ENCODE peak calls at places on chromosome 2, in nine cellular contexts. P is GM12892, U is sigmoid colon, F is prostate gland, J is K562, O is H1, B is GM23338, C is breast epithelium, D is stomach. G is an unnamed sample.

GRCh38 chr2:205411558-205411957 is 270.7 kb upstream of the NRP2 start:
- DNase-seq in P (no peak), U (no peak), F (no peak), J (no peak), O (no peak), B (no peak), C (no peak), D (peak), G (no peak)

GRCh38 chr2:179354739-179355537 is 90.3 kb upstream of the SESTD1 start:
- DNase-seq in P (no peak), U (no peak), F (no peak), J (no peak), O (no peak), B (no peak), C (no peak), D (no peak), G (no peak)

GRCh38 chr2:235570256-235570655 is 76.4 kb downstream of the AGAP1 start:
- DNase-seq in P (no peak), U (no peak), F (no peak), J (no peak), O (no peak), B (no peak), C (no peak), D (no peak), G (no peak)

GRCh38 chr2:200649724-200650123 is 63.9 kb downstream of the AOX1 start:
- DNase-seq in P (no peak), U (no peak), F (no peak), J (no peak), O (no peak), B (no peak), C (no peak), D (no peak), G (no peak)

GRCh38 chr2:187360286-187360685 is 87.8 kb downstream of the CALCRL start:
- DNase-seq in P (no peak), U (no peak), F (no peak), J (no peak), O (no peak), B (no peak), C (no peak), D (no peak), G (no peak)

GRCh38 chr2:180254872-180255271 is 247.8 kb upstream of the CWC22 start:
- DNase-seq in P (no peak), U (no peak), F (no peak), J (no peak), O (no peak), B (no peak), C (no peak), D (no peak), G (no peak)

GRCh38 chr2:174963437-174964400 is 41.5 kb downstream of the CHN1 start:
- DNase-seq in P (no peak), U (no peak), F (no peak), J (no peak), O (no peak), B (no peak), C (no peak), D (no peak), G (no peak)

GRCh38 chr2:228768818-228769217 is 502.3 kb downstream of the PID1 start:
- DNase-seq in P (no peak), U (no peak), F (no peak), J (no peak), O (no peak), B (no peak), C (no peak), D (no peak), G (no peak)

GRCh38 chr2:68811364-68811763 is 59.8 kb downstream of the BMP10 start:
- DNase-seq in P (no peak), U (no peak), F (no peak), J (no peak), O (peak), B (no peak), C (no peak), D (no peak), G (no peak)

GRCh38 chr2:121283670-121284245 is 1.2 kb downstream of the TFCP2L1 start:
- DNase-seq in P (no peak), U (no peak), F (no peak), J (no peak), O (no peak), B (no peak), C (peak), D (no peak), G (no peak)

GRCh38 chr2:205930209-205930608 is 155.8 kb downstream of the INO80D start:
- DNase-seq in P (no peak), U (no peak), F (no peak), J (no peak), O (no peak), B (peak), C (no peak), D (no peak), G (no peak)

GRCh38 chr2:76197842-76198448 is 487.2 kb upstream of the GCFC2 start:
- DNase-seq in P (no peak), U (peak), F (peak), J (peak), O (peak), B (peak), C (peak), D (peak), G (no peak)

GRCh38 chr2:36362291-36362690 is 6.7 kb downstream of the CRIM1 start:
- DNase-seq in P (no peak), U (no peak), F (no peak), J (no peak), O (no peak), B (no peak), C (no peak), D (no peak), G (no peak)

GRCh38 chr2:119292226-119292625 is 68.6 kb downstream of the STEAP3 start:
- DNase-seq in P (no peak), U (no peak), F (no peak), J (no peak), O (no peak), B (no peak), C (no peak), D (no peak), G (no peak)

GRCh38 chr2:202494300-202494699 is 118.2 kb downstream of the BMPR2 start:
- DNase-seq in P (no peak), U (no peak), F (peak), J (no peak), O (no peak), B (peak), C (peak), D (no peak), G (no peak)

GRCh38 chr2:233059797-233060499 is at the start of gene INPP5D:
- DNase-seq in P (peak), U (peak), F (no peak), J (no peak), O (no peak), B (no peak), C (peak), D (peak), G (peak)

GRCh38 chr2:42969231-42970150 is 177.1 kb upstream of the HAAO start:
- DNase-seq in P (no peak), U (peak), F (no peak), J (no peak), O (no peak), B (no peak), C (no peak), D (no peak), G (no peak)

GRCh38 chr2:99619211-99619610 is 129.4 kb upstream of the REV1 start:
- DNase-seq in P (no peak), U (no peak), F (no peak), J (no peak), O (no peak), B (no peak), C (no peak), D (no peak), G (no peak)

GRCh38 chr2:191836853-191837769 is 9.8 kb downstream of the CAVIN2 start:
- DNase-seq in P (no peak), U (no peak), F (no peak), J (peak), O (no peak), B (no peak), C (no peak), D (no peak), G (no peak)

GRCh38 chr2:50636462-50636861 is 395.5 kb downstream of the NRXN1 start:
- DNase-seq in P (no peak), U (no peak), F (no peak), J (no peak), O (no peak), B (peak), C (no peak), D (no peak), G (no peak)

GRCh38 chr2:227818569-227819397 is 5.1 kb downstream of the CCL20 start:
- DNase-seq in P (no peak), U (peak), F (no peak), J (no peak), O (no peak), B (no peak), C (no peak), D (peak), G (no peak)

GRCh38 chr2:137348301-137348700 is 583.0 kb downstream of the THSD7B start:
- DNase-seq in P (no peak), U (no peak), F (no peak), J (no peak), O (no peak), B (no peak), C (no peak), D (no peak), G (no peak)

GRCh38 chr2:23293063-23293462 is 91.9 kb upstream of the KLHL29 start:
- DNase-seq in P (no peak), U (no peak), F (peak), J (no peak), O (no peak), B (no peak), C (no peak), D (no peak), G (no peak)

GRCh38 chr2:152348388-152348787 is 13.4 kb downstream of the FMNL2 start:
- DNase-seq in P (no peak), U (no peak), F (no peak), J (no peak), O (no peak), B (no peak), C (no peak), D (no peak), G (no peak)

GRCh38 chr2:109489296-109489695 is 124.5 kb downstream of the SEPTIN10 start:
- DNase-seq in P (no peak), U (no peak), F (no peak), J (no peak), O (no peak), B (no peak), C (no peak), D (no peak), G (no peak)

GRCh38 chr2:53768233-53768542 is 584 bp downstream of the CHAC2 start:
- DNase-seq in P (no peak), U (no peak), F (peak), J (peak), O (no peak), B (peak), C (no peak), D (no peak), G (no peak)

GRCh38 chr2:12087175-12087574 is 340.7 kb downstream of the LPIN1 start:
- DNase-seq in P (no peak), U (no peak), F (no peak), J (no peak), O (no peak), B (no peak), C (no peak), D (no peak), G (no peak)

GRCh38 chr2:241692448-241692847 is 5.8 kb upstream of the DTYMK start:
- DNase-seq in P (no peak), U (no peak), F (no peak), J (no peak), O (no peak), B (no peak), C (no peak), D (no peak), G (no peak)

GRCh38 chr2:119290859-119291587 is 67.4 kb downstream of the STEAP3 start:
- DNase-seq in P (no peak), U (peak), F (peak), J (peak), O (peak), B (peak), C (peak), D (peak), G (peak)

GRCh38 chr2:222361787-222362186 is 62.6 kb upstream of the SGPP2 start:
- DNase-seq in P (no peak), U (no peak), F (no peak), J (no peak), O (no peak), B (no peak), C (no peak), D (no peak), G (no peak)

GRCh38 chr2:222360997-222361396 is 62.2 kb upstream of the PAX3 start:
- DNase-seq in P (no peak), U (no peak), F (no peak), J (no peak), O (no peak), B (no peak), C (no peak), D (no peak), G (no peak)

GRCh38 chr2:222357930-222358329 is 59.1 kb upstream of the PAX3 start:
- DNase-seq in P (no peak), U (no peak), F (no peak), J (no peak), O (no peak), B (no peak), C (no peak), D (no peak), G (no peak)

GRCh38 chr2:222360146-222360545 is 61.3 kb upstream of the PAX3 start:
- DNase-seq in P (no peak), U (no peak), F (no peak), J (no peak), O (no peak), B (no peak), C (no peak), D (no peak), G (no peak)

GRCh38 chr2:222358876-222359275 is 60.1 kb upstream of the PAX3 start:
- DNase-seq in P (no peak), U (no peak), F (no peak), J (no peak), O (no peak), B (no peak), C (no peak), D (no peak), G (no peak)
- TF ChIP-seq POLR2AphosphoS5 in P (no peak), U (no peak), F (no peak), J (no peak), O (no peak), B (no peak), C (no peak), D (no peak), G (no peak)

GRCh38 chr2:145547620-145548019 is 1027.7 kb upstream of the ZEB2 start:
- DNase-seq in P (no peak), U (no peak), F (no peak), J (no peak), O (no peak), B (no peak), C (no peak), D (no peak), G (no peak)

GRCh38 chr2:145541028-145541427 is 1021.1 kb upstream of the ZEB2 start:
- DNase-seq in P (no peak), U (no peak), F (no peak), J (no peak), O (no peak), B (no peak), C (no peak), D (no peak), G (no peak)

GRCh38 chr2:145543155-145543554 is 1023.2 kb upstream of the ZEB2 start:
- DNase-seq in P (no peak), U (no peak), F (no peak), J (no peak), O (no peak), B (no peak), C (no peak), D (no peak), G (no peak)

GRCh38 chr2:145546091-145546490 is 1026.2 kb upstream of the ZEB2 start:
- DNase-seq in P (no peak), U (no peak), F (no peak), J (no peak), O (no peak), B (no peak), C (no peak), D (no peak), G (no peak)

DNA sequence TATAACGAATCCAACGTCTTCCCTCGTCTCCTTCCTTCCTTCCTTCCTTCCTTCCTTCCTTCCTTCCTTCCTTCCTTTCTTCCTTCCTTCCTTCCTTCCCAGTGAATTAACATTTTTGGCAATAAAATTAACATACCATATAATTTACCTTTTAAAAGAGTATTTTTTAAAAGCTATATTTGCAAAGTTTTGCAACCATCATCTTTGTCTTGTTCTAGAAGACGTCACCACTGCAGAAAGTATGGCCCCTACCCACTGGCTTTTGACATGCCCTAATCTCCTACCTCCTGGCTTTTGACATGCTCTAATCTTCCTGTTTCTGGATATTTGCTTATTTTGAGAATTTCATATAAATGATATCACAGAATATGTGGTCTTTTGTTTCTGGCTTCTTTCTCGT is 1023.9 kb upstream of the ZEB2 start:
- DNase-seq in P (no peak), U (no peak), F (no peak), J (no peak), O (no peak), B (no peak), C (no peak), D (no peak), G (no peak)
- TF ChIP-seq POLR2AphosphoS5 in P (no peak), U (no peak), F (no peak), J (no peak), O (no peak), B (no peak), C (no peak), D (no peak), G (no peak)

DNA sequence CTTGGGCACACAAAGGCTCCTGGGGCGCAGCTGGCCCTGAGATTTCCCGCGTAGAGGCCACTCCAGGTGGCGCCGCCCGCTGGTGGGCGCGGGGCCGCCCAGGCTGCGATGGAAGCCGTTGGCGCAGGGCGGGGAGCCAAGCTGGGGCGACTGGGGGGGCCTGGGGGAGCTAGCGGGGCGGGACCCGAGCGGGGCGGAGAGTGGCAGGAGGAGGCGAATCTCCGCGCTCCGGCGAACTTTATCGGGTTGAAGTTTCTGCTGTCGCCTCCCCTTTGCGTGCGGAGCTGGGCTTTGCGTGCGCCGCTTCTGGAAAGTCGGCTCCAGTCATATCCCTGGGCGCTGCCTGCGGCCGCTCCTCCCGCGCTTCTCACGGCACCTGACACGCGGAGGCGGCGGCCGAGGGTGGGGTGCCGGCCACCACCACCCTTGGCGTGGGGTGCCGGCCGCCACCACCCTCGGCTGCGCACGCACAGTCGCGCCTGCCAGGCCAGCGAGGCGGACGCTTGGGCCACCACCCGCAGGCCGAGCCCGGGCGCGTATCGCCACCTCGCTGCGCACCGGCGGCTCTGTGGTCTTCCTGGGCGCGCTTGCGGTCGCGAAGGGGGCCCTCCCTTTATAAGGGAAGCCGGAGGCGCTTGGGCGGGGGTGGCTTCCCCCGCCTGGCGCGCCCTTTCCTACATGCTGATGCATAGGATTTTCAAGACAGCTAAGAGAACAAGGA is 919 bp upstream of the CYP1B1 start:
- DNase-seq in P (peak), U (peak), F (peak), J (no peak), O (no peak), B (peak), C (peak), D (peak), G (peak)
- TF ChIP-seq POLR2AphosphoS5 in P (peak), U (peak), F (no peak), J (no peak), O (no peak), B (peak), C (peak), D (peak), G (peak)

GRCh38 chr2:162749456-162749855 is 89.1 kb downstream of the KCNH7 start:
- DNase-seq in P (no peak), U (no peak), F (no peak), J (no peak), O (no peak), B (no peak), C (no peak), D (no peak), G (no peak)
- TF ChIP-seq POLR2AphosphoS5 in P (no peak), U (no peak), F (no peak), J (no peak), O (no peak), B (no peak), C (no peak), D (no peak), G (no peak)

GRCh38 chr2:20213651-20214565 is 11.0 kb downstream of the SDC1 start:
- DNase-seq in P (no peak), U (no peak), F (peak), J (no peak), O (no peak), B (no peak), C (no peak), D (no peak), G (no peak)
- TF ChIP-seq POLR2AphosphoS5 in P (no peak), U (no peak), F (peak), J (no peak), O (no peak), B (no peak), C (peak), D (no peak), G (no peak)

GRCh38 chr2:237304763-237305514 is 109.0 kb downstream of the COL6A3 start:
- DNase-seq in P (no peak), U (no peak), F (no peak), J (no peak), O (no peak), B (no peak), C (no peak), D (no peak), G (no peak)
- TF ChIP-seq POLR2AphosphoS5 in P (no peak), U (no peak), F (no peak), J (no peak), O (no peak), B (no peak), C (no peak), D (no peak), G (no peak)

GRCh38 chr2:61690078-61690477 is 151.9 kb upstream of the XPO1 start:
- DNase-seq in P (no peak), U (no peak), F (no peak), J (no peak), O (no peak), B (no peak), C (no peak), D (no peak), G (no peak)

GRCh38 chr2:61689526-61689925 is 151.4 kb upstream of the XPO1 start:
- DNase-seq in P (no peak), U (no peak), F (no peak), J (no peak), O (no peak), B (no peak), C (no peak), D (no peak), G (no peak)

GRCh38 chr2:61700465-61700864 is 153.4 kb downstream of the FAM161A start:
- DNase-seq in P (no peak), U (no peak), F (no peak), J (no peak), O (peak), B (no peak), C (no peak), D (no peak), G (no peak)

GRCh38 chr2:61688369-61689334 is 150.5 kb upstream of the XPO1 start:
- DNase-seq in P (no peak), U (no peak), F (no peak), J (no peak), O (peak), B (no peak), C (no peak), D (no peak), G (no peak)

DNA sequence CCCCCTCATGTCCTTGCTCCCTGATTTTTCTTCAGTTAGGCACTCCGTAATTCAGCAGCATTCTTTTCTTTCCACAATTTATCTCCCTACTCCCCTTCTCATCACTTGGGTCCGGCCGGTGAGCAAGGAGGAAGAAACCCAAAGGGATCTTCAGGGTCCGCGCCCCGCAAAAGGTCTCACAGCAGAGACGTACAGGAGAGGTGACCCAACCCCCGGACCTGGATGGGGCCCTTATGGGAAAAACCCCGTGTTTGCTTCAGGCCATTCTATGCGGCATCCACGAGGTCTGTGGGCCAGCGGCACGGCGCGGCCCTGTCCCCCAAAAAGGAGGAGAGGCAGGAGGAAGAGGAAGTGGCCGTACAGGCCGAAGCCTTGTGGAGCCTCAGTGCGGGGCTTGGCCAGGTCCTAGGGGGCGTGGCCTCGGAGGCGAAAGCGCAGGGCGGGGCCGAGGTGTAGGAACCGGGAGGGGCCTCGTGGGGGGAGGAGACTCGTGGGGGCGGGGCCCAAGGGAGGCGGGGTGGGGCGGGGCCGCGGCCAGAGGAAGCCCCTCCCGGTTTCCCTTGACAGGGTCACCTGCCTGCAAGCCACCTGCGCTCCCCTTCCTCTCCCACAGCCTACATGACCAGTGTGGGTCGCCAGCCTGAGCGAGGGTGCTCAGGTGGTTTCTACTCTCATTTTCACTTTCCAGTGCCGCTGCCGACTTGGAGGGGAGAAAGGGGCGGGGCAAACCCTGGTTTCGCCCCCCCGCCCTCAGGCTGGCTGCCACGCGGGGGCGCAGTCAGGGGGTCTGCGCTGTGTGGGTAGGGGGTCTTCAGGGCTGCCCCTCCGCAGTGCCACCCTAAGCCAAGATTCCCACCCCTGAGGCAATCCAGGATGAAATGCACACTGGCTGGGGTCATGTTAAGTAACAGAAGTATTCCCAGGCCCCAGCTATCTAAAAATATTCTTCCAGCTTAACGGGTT is 156.4 kb upstream of the XPO1 start:
- DNase-seq in P (peak), U (peak), F (peak), J (peak), O (peak), B (peak), C (peak), D (peak), G (peak)
- TF ChIP-seq POLR2AphosphoS5 in P (peak), U (peak), F (peak), J (peak), O (peak), B (peak), C (peak), D (peak), G (no peak)

G was measured in suprapubic skin.